ENCODE peak calls at places on chromosomes 6 and 20, in six cellular contexts. J is cardiac fibroblast, U is psoas muscle, A is right cardiac atrium, S is heart left ventricle, C is right lobe of liver. X is an unnamed sample.
A peak's percentile ranks its signal among the peaks of the same experiment; 100 is the strongest.

GRCh38 chr6:87759491-87760010 is 57.5 kb upstream of the AKIRIN2 start:
- DNase-seq in J (no peak), U (no peak), A (no peak), S (no peak), C (no peak), X (no peak)

GRCh38 chr6:52307900-52308372 is 23.4 kb upstream of the MCM3 start:
- DNase-seq in J (no peak), U (no peak), A (no peak), S (no peak), C (no peak), X (no peak)

GRCh38 chr20:24096256-24096655 is 107.7 kb upstream of the GGTLC1 start:
- DNase-seq in J (no peak), U (no peak), A (no peak), S (no peak), C (no peak), X (no peak)

GRCh38 chr6:11093591-11094410 is at the start of gene SMIM13:
- DNase-seq in J (peak; percentile 99), U (peak; percentile 99), A (peak; percentile 98), S (peak; percentile 98), C (peak; percentile 98), X (peak; percentile 96)

GRCh38 chr6:33622456-33623431 is 1.6 kb downstream of the ITPR3 start:
- DNase-seq in J (peak; percentile 59), U (peak; percentile 53), A (peak; percentile 40), S (no peak), C (no peak), X (no peak)

GRCh38 chr20:54088430-54088829 is 18.0 kb upstream of the BCAS1 start:
- DNase-seq in J (no peak), U (no peak), A (no peak), S (no peak), C (no peak), X (no peak)

GRCh38 chr6:169857343-169858292 is 106.2 kb downstream of the ERMARD start:
- DNase-seq in J (no peak), U (no peak), A (no peak), S (no peak), C (no peak), X (no peak)

GRCh38 chr6:128841518-128841917 is 41.4 kb upstream of the LAMA2 start:
- DNase-seq in J (no peak), U (no peak), A (no peak), S (no peak), C (no peak), X (no peak)

GRCh38 chr6:45822269-45822812 is 193.3 kb downstream of the CLIC5 start:
- DNase-seq in J (no peak), U (no peak), A (no peak), S (no peak), C (no peak), X (no peak)

GRCh38 chr20:31594558-31595379 is 10.3 kb upstream of the ID1 start:
- DNase-seq in J (peak; percentile 40), U (peak; percentile 58), A (peak; percentile 83), S (peak; percentile 87), C (no peak), X (no peak)
- H3K4me3 ChIP-seq in J (no peak overlapping the region), U (no peak overlapping the region), A (no peak overlapping the region), S (no peak overlapping the region), C (no peak overlapping the region), X (no peak overlapping the region)

DNA sequence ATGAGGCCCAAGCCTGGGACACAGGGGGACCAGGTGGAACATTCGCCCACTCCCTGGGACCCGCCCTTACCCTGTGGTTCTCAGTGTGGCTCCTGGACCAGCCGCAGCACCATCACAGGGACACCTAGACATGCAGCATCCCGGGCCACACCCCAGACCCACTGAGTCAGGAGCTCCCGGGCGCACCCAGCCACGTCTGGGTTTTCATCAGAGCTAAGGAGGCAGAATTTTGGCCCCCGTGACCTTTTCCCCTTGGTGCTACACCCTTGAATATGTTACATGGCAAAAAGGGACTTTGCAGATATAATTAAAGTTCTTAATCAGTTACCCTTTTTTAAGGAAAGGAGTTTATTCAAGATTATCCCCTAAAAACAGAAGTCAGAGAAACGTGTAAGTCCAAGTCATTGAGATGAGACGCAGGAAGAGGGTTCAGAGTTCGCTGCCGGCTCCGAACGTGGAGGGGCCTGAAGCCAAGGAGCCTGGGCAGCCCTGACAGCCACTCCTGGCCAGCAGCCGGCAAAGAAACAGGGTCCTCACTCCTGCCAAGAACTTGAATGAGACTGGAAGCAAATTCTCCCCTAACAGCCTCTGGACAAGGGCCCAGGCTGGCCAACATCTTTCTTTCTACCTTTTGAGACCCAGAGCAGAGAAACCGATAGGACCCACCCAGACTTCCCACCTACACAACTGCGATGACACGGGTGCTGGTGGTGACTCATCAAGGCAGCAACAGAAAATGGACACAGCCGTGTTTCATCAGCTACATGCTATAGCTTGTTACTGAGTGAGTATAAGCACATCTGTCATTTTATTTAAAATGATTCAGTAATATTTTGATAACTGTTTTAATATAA is 25.3 kb downstream of the BFSP1 start:
- DNase-seq in J (peak; percentile 35), U (no peak), A (no peak), S (no peak), C (no peak), X (no peak)
- H3K4me3 ChIP-seq in J (no peak overlapping the region), U (peak overlapping the region; percentile 63), A (no peak overlapping the region), S (peak overlapping the region; percentile 59), C (no peak overlapping the region), X (peak overlapping the region; percentile 62)

GRCh38 chr6:167683028-167683862 is 143.5 kb upstream of the AFDN start:
- DNase-seq in J (peak; percentile 95), U (peak; percentile 69), A (peak; percentile 81), S (peak; percentile 81), C (peak; percentile 74), X (no peak)

GRCh38 chr6:167686204-167686893 is 140.4 kb upstream of the AFDN start:
- DNase-seq in J (no peak), U (no peak), A (no peak), S (no peak), C (no peak), X (no peak)

GRCh38 chr6:167682546-167683027 is 144.1 kb upstream of the AFDN start:
- DNase-seq in J (no peak), U (no peak), A (no peak), S (no peak), C (no peak), X (no peak)

GRCh38 chr6:167685654-167686053 is 141.1 kb upstream of the AFDN start:
- DNase-seq in J (no peak), U (no peak), A (no peak), S (no peak), C (no peak), X (no peak)

GRCh38 chr6:167684276-167685104 is 142.2 kb upstream of the AFDN start:
- DNase-seq in J (no peak), U (no peak), A (no peak), S (no peak), C (no peak), X (no peak)
- H3K4me3 ChIP-seq in J (no peak overlapping the region), U (no peak overlapping the region), A (no peak overlapping the region), S (no peak overlapping the region), C (no peak overlapping the region), X (no peak overlapping the region)

DNA sequence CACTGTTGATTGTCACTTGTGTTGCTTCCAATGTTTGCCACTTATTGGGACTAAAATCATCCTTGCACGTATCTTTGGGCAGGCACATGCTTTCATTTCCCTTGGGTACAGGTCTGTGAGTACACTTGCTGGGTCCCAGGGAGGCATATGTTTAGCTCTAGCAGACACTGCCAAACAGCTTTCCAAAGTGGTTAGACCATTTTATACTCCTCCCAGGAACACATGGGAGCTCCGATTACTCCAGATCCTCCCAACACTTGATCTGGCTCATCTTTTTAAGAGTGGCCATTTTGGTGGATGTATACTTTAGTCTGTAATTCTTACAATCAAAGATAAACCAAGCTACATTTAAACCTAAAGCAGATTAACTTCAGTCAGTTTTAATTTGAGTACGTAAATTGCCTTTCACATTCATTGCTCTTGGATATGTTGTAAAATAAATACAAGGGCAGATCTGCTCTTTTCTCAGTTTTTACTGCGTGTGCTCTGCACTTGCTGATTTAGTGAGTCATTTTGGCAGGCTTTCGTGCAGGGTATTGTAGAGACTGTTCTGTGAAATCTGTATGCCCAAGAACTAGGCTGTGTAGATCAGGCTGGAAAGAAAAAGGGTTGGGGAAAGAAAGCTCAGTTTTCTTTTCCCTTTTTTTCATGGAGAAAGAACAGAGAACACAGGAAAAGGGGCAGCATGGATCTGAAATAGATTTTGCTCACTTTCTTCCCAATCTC is 19.5 kb downstream of the SLC22A1 start:
- DNase-seq in J (peak; percentile 63), U (no peak), A (no peak), S (no peak), C (no peak), X (no peak)
- H3K4me3 ChIP-seq in J (no peak overlapping the region), U (no peak overlapping the region), A (no peak overlapping the region), S (no peak overlapping the region), C (no peak overlapping the region), X (no peak overlapping the region)

GRCh38 chr6:28082939-28083338 is 2.6 kb downstream of the ZNF165 start:
- DNase-seq in J (no peak), U (no peak), A (no peak), S (no peak), C (no peak), X (no peak)
- H3K4me3 ChIP-seq in J (no peak overlapping the region), U (no peak overlapping the region), A (no peak overlapping the region), S (no peak overlapping the region), C (no peak overlapping the region), X (no peak overlapping the region)

DNA sequence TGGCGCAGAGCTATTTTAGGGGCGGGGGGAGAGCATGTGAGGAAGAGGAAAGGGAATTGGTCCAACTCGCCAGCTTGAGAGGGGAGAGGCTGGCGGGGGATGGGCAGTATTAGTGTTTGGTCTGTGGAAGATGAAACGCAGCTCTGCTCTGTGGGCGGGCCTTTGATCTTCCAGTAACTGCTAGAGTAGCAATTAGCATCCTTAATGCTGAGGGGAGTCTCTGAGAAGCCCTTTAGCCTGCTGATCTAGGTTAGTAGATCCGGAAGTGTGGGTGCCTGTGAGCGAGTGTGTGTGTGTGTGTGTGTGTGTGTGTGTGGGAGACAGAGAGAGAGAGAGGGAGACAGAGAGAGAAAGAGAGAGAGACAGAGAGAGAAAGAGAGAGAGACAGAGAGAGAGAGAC is 117.2 kb upstream of the BACH2 start:
- DNase-seq in J (no peak), U (no peak), A (peak; percentile 18), S (no peak), C (no peak), X (no peak)
- H3K4me3 ChIP-seq in J (no peak overlapping the region), U (peak overlapping the region; percentile 33), A (peak overlapping the region; percentile 19), S (peak overlapping the region; percentile 46), C (no peak overlapping the region), X (no peak overlapping the region)

X was measured in GM06990.